ENCODE peak calls at places on chromosomes 5 and 9, in four cellular contexts. K is brain microvascular endothelial cell, G is fibroblast of mammary gland, X is psoas muscle. S is an unnamed sample.

GRCh38 chr5:18744990-18745590 is 1110.8 kb downstream of the TAF11L14 start:
- DNase-seq in G (no peak), X (no peak), K (no peak), S (no peak)

GRCh38 chr5:154523104-154523503 is 45.1 kb upstream of the HAND1 start:
- DNase-seq in X (no peak), G (no peak), K (no peak), S (no peak)

GRCh38 chr5:50726475-50727148 is 60.2 kb downstream of the PARP8 start:
- DNase-seq in K (no peak), G (no peak), X (no peak), S (no peak)

GRCh38 chr5:74468421-74468820 is 172.1 kb downstream of the ENC1 start:
- DNase-seq in G (no peak), X (no peak), K (no peak), S (no peak)

GRCh38 chr5:139746691-139747582 is 48.7 kb upstream of the PSD2 start:
- DNase-seq in X (no peak), G (peak), K (no peak), S (no peak)

GRCh38 chr5:91058575-91058974 is 324.5 kb downstream of the ARRDC3 start:
- DNase-seq in G (no peak), X (no peak), K (no peak), S (peak)

GRCh38 chr5:103218164-103218563 is 40.4 kb upstream of the MACIR start:
- DNase-seq in X (no peak), G (no peak), K (peak), S (peak)

GRCh38 chr9:97474373-97474925 is 27.0 kb upstream of the TMOD1 start:
- DNase-seq in G (peak), X (no peak), K (peak), S (no peak)

GRCh38 chr5:168305281-168305680 is 13.8 kb downstream of the WWC1 start:
- DNase-seq in X (no peak), K (no peak), G (no peak), S (no peak)

GRCh38 chr5:68953885-68954617 is 139.8 kb upstream of the SLC30A5 start:
- DNase-seq in X (no peak), K (no peak), G (peak), S (no peak)

GRCh38 chr5:139167952-139168720 is 30.0 kb downstream of the SIL1 start:
- DNase-seq in K (no peak), G (no peak), X (no peak), S (no peak)

GRCh38 chr9:111975709-111976108 is 79.1 kb downstream of the UGCG start:
- DNase-seq in G (no peak), X (no peak), K (no peak), S (peak)

GRCh38 chr9:35603986-35604577 is 980 bp upstream of the TESK1 start:
- DNase-seq in X (peak), K (peak), G (peak), S (peak)

GRCh38 chr9:87834357-87834756 is 48.3 kb upstream of the SPATA31E1 start:
- DNase-seq in G (no peak), K (no peak), X (no peak), S (no peak)

GRCh38 chr9:34343605-34344004 is 14.2 kb downstream of the NUDT2 start:
- DNase-seq in K (no peak), G (no peak), X (peak), S (no peak)

GRCh38 chr9:125428060-125428481 is 166.4 kb downstream of the GAPVD1 start:
- DNase-seq in G (no peak), X (peak), K (no peak), S (peak)

GRCh38 chr5:110616009-110616408 is 110.5 kb downstream of the TMEM232 start:
- DNase-seq in X (no peak), G (no peak), K (no peak), S (no peak)

GRCh38 chr5:66757219-66757833 is 161.1 kb downstream of the MAST4 start:
- DNase-seq in G (peak), X (no peak), K (peak), S (peak)

GRCh38 chr5:11390369-11390768 is 513.9 kb downstream of the CTNND2 start:
- DNase-seq in X (no peak), K (no peak), G (peak), S (peak)

GRCh38 chr5:52915176-52915875 is 73.8 kb upstream of the ITGA2 start:
- DNase-seq in X (no peak), G (peak), K (peak), S (peak)

GRCh38 chr5:124034301-124034700 is 522.3 kb downstream of the CSNK1G3 start:
- DNase-seq in G (no peak), X (no peak), K (no peak), S (no peak)

GRCh38 chr5:6279607-6280006 is 98.7 kb downstream of the MED10 start:
- DNase-seq in K (no peak), X (no peak), G (no peak), S (no peak)

GRCh38 chr5:75412111-75412990 is 75.3 kb downstream of the HMGCR start:
- DNase-seq in K (no peak), G (peak), X (no peak), S (no peak)

GRCh38 chr9:70603020-70603411 is 188.6 kb upstream of the KLF9 start:
- DNase-seq in G (no peak), X (no peak), K (no peak), S (no peak)

GRCh38 chr5:36059571-36060515 is 6.8 kb downstream of the UGT3A2 start:
- DNase-seq in K (no peak), G (no peak), X (no peak), S (peak)

GRCh38 chr5:76341935-76342334 is 61.1 kb upstream of the IQGAP2 start:
- DNase-seq in K (no peak), X (no peak), G (no peak), S (no peak)

GRCh38 chr5:140926211-140926902 is at the start of gene PCDHAC1:
- DNase-seq in X (peak), K (peak), G (peak), S (peak)

GRCh38 chr5:69209607-69210006 is 20.2 kb downstream of the CENPH start:
- DNase-seq in G (no peak), K (no peak), X (no peak), S (no peak)

DNA sequence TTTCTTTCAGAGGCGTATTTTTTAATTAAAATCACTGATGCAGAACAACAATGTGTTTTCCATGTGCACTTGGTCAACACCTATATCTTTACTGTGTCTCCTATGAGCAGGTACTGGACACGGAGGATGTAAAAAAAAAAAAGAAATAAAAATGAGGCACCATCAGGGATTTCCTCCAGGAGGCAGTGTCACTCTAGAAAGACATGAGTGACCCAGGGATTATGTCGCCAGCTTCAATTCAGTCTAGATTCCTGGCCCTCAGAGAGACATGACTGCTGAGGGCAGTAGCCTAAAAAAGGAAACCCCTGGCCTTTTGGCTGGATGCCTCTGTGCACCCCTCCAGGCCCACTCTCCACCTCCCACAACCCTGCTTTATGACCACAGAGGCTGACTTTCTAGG is 18.3 kb upstream of the IL33 start:
- DNase-seq in X (no peak), G (peak), K (peak), S (peak)
- TF ChIP-seq CTCF in X (peak), G (peak), K (peak), S (peak)

DNA sequence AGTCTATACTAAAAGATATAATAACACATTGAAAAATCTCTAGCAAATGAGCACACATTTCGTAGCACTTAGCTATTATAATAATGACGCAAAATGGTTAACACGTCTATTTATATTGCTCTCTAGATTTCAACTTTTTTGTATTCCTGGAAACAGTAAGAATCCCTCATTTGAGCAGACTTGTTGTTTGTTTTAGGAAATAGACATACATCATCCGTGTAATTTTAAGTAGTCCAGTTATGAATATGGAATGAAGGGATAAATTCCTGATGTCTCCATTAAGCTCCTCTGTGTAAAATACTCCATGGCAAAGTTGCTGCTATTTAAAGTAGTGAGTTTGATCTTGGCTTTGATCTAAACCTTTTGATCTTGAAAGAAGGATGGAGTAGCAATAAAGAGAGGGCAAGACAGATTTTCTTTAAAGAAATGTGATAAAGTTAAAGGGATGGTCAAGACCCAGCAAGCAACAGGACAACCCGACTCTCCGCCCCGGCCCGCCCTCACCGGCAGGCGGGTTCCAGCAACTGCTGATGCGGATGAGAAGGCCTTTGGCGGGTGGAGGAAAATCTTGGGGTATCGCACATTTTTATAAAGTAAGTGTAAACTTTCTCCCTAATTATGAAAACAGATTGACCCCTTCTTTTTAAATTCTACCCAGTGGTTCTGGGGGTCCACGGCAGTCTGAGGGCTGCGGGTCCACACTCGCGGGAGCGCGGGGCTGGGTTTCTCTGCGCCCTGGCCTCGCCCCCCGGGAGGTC is 277.4 kb downstream of the AOPEP start:
- DNase-seq in G (peak), K (peak), X (peak), S (peak)
- TF ChIP-seq CTCF in G (peak), K (peak), X (no peak), S (no peak)

GRCh38 chr5:73297430-73297829 is 124.4 kb downstream of the TMEM174 start:
- DNase-seq in K (no peak), X (no peak), G (no peak), S (no peak)

GRCh38 chr5:73296772-73297171 is 123.8 kb downstream of the TMEM174 start:
- DNase-seq in X (no peak), K (peak), G (peak), S (no peak)

GRCh38 chr5:73298251-73299016 is 125.4 kb downstream of the TMEM174 start:
- DNase-seq in K (no peak), X (no peak), G (no peak), S (no peak)

GRCh38 chr5:73292816-73293459 is 119.9 kb downstream of the TMEM174 start:
- DNase-seq in G (no peak), X (no peak), K (no peak), S (no peak)

DNA sequence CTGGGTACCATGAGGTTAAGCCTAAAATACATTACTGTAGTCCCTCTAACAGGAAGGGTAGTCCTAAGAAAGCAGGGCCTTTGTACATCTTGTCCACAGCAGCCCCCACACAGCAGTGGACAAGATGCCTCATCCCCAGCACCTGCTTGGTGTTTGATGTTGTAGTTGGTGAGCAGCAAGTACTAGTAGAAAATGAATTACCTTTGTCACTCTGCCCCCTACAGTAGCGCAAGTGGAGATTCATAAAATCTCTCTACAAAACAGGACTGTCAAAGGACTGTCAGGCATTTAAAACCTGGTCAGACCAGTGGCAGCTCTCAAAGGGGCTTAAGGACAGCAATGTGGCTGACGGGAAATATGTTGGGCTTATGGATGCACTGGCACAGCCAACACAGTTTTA is 122.5 kb downstream of the TMEM174 start:
- DNase-seq in G (no peak), X (no peak), K (no peak), S (no peak)
- TF ChIP-seq CTCF in G (no peak), X (peak), K (peak), S (no peak)

GRCh38 chr9:115192835-115193234 is 74.9 kb upstream of the TNC start:
- DNase-seq in G (no peak), K (no peak), X (no peak), S (no peak)

GRCh38 chr9:115194216-115194615 is 76.3 kb upstream of the TNC start:
- DNase-seq in K (no peak), X (no peak), G (peak), S (no peak)

GRCh38 chr9:115198018-115198417 is 80.1 kb upstream of the TNC start:
- DNase-seq in X (peak), G (peak), K (peak), S (peak)

GRCh38 chr9:115193777-115194176 is 75.8 kb upstream of the TNC start:
- DNase-seq in X (no peak), G (no peak), K (no peak), S (no peak)

DNA sequence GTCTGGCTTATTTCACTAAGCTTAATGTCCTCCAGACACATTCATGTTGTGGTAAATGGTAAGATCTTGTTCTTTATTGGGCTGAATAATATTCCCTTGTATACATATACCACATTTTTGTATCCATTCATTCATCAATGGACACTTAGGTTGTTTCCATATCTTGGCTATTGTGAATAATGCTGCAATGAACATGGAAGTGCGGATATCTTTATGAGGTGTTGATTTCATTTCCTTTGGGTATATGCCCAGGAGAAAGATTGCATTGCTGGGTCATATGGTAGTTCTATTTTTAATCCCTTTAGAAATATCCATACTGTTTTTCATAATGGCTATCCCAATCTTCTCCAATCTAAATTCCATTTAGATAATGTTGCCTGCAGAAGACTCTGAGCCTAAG is 77.9 kb upstream of the TNC start:
- DNase-seq in K (no peak), X (no peak), G (no peak), S (no peak)
- TF ChIP-seq CTCF in K (no peak), X (no peak), G (no peak), S (no peak)

DNA sequence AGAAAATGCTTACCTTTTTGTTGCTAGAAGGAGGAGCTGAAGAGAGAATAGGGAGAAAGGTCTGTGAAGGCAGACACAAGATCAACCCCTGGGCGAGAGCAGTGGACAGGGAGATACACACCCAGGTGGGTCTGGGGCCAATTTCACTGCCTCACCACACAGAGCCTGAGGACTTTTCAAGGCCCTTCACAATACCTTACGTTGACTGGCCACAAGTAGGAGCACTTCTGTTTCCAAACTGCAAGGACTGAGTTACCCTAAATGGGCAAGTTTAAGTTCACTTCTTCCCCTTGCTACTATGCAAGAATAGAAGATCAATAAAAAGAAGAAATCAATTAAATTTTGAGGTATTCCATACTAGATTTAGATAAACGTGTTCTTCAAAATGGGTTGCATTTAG is 174.5 kb upstream of the SLC12A2 start:
- DNase-seq in K (peak), X (no peak), G (peak), S (peak)
- TF ChIP-seq CTCF in K (peak), X (peak), G (peak), S (peak)

DNA sequence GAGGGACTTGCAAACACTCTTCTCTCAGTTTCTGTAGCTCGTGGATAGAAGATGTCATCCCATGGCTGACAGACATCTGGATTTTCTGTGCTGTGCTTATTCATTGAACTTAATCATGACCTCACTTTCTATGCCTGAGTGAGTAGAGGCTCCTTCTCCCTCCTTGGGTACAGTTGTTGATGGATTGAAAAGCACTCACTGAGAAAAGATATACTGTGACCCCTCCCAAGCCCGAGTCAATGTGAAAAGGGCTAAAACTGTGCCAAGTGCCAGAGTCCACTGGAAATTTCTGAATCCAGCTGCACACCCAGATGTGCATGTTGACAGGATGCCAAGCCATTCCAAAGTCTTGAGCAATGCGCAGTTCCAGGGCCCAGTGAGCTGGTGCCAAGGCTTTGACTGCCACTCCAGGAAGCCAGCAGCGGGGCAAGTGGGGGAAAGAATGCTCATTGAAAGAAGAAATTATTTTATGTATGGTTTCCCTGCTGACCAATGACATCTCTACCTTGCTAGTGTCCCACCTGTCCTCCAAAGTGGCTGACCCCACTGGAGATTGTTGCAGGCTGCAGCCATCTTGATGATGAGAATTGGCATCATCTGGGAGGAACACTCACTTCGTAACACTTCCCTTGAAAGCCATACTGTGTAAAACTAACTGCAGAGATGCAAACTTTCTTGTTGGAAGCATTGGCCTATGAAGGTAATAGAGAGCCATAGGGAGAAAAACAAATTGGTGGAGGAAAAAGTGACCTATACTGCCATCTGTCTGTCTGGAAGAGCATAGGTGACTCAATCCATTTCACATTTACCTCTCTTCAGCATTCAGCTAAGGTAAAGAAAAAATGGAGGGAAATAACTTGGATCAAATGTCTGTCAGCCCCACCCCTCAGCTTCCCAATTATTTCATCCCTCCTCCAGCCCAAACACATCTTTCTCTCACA is 473.2 kb downstream of the NTRK2 start:
- DNase-seq in K (no peak), G (peak), X (peak), S (peak)
- TF ChIP-seq CTCF in K (peak), G (peak), X (no peak), S (peak)

GRCh38 chr9:115845648-115846312 is 307.8 kb upstream of the PAPPA start:
- DNase-seq in K (peak), X (no peak), G (peak), S (peak)

GRCh38 chr9:115849679-115850412 is 303.7 kb upstream of the PAPPA start:
- DNase-seq in K (no peak), G (peak), X (no peak), S (no peak)

GRCh38 chr9:115850548-115851304 is 302.9 kb upstream of the PAPPA start:
- DNase-seq in X (no peak), K (peak), G (peak), S (peak)

GRCh38 chr9:115847245-115847644 is 306.3 kb upstream of the PAPPA start:
- DNase-seq in X (no peak), K (peak), G (peak), S (peak)
- TF ChIP-seq CTCF in X (no peak), K (no peak), G (no peak), S (no peak)

S was measured in MCF 10A.